ENCODE peak calls at places on chromosomes 2 and 18, in five cellular contexts. H is GM12865, T is cardiac fibroblast, R is kidney, L is fibroblast of lung. J is an unnamed sample.

GRCh38 chr2:224749136-224749535 is 33.0 kb upstream of the CCDC195 start:
- DNase-seq in H (no peak), T (peak; percentile 34), R (no peak), L (peak; percentile 8), J (no peak)

GRCh38 chr2:168722592-168722991 is 79.8 kb upstream of the NOSTRIN start:
- DNase-seq in H (no peak), T (peak; percentile 66), R (no peak), L (peak; percentile 39), J (no peak)

GRCh38 chr2:7071916-7072556 is 154.8 kb downstream of the RNF144A start:
- DNase-seq in H (no peak), T (no peak), R (no peak), L (no peak), J (no peak)

GRCh38 chr2:49807689-49808088 is 653.4 kb upstream of the FSHR start:
- DNase-seq in H (no peak), T (no peak), R (no peak), L (no peak), J (no peak)

GRCh38 chr2:120735750-120736170 is at the start of gene GLI2:
- DNase-seq in H (peak; percentile 41), T (peak; percentile 94), R (peak; percentile 92), L (peak; percentile 91), J (no peak)

GRCh38 chr2:26922638-26923466 is 47.6 kb upstream of the MAPRE3 start:
- DNase-seq in H (peak; percentile 56), T (peak; percentile 26), R (no peak), L (peak; percentile 15), J (no peak)

GRCh38 chr2:11659866-11660265 is 10.1 kb downstream of the NTSR2 start:
- DNase-seq in H (no peak), T (no peak), R (no peak), L (no peak), J (no peak)

GRCh38 chr2:3302751-3303582 is 74.7 kb downstream of the EIPR1 start:
- DNase-seq in H (no peak), T (no peak), R (peak; percentile 62), L (no peak), J (no peak)

GRCh38 chr2:676647-677055 is 555 bp downstream of the TMEM18 start:
- DNase-seq in H (peak; percentile 99), T (peak; percentile 99), R (peak; percentile 100), L (peak; percentile 98), J (peak; percentile 85)

GRCh38 chr2:71683070-71683469 is 229.7 kb downstream of the DYSF start:
- DNase-seq in H (peak; percentile 5), T (no peak), R (peak; percentile 35), L (no peak), J (no peak)

GRCh38 chr18:1846640-1847039 is 724.7 kb downstream of the METTL4 start:
- DNase-seq in H (no peak), T (peak; percentile 1), R (no peak), L (no peak), J (no peak)

GRCh38 chr2:200966770-200967169 is 3.3 kb upstream of the ORC2 start:
- DNase-seq in H (peak; percentile 70), T (peak; percentile 88), R (no peak), L (peak; percentile 81), J (peak; percentile 29)

GRCh38 chr2:135875491-135876065 is 665 bp downstream of the MCM6 start:
- DNase-seq in H (peak; percentile 77), T (peak; percentile 64), R (peak; percentile 84), L (peak; percentile 67), J (no peak)

GRCh38 chr2:21146638-21147037 is 22.9 kb downstream of the TDRD15 start:
- DNase-seq in H (no peak), T (no peak), R (no peak), L (no peak), J (no peak)

GRCh38 chr2:223841436-223842180 is 4.2 kb upstream of the AP1S3 start:
- DNase-seq in H (peak; percentile 49), T (no peak), R (no peak), L (no peak), J (no peak)

GRCh38 chr2:56248965-56249742 is 65.4 kb downstream of the CCDC85A start:
- DNase-seq in H (no peak), T (no peak), R (no peak), L (no peak), J (no peak)

GRCh38 chr2:240704651-240705050 is 13.0 kb downstream of the AQP12A start:
- DNase-seq in H (no peak), T (no peak), R (peak; percentile 66), L (no peak), J (no peak)

GRCh38 chr2:174492963-174493431 is 6.2 kb upstream of the GPR155 start:
- DNase-seq in H (peak; percentile 95), T (no peak), R (no peak), L (no peak), J (no peak)

GRCh38 chr2:177332041-177332991 is 60.3 kb upstream of the AGPS start:
- DNase-seq in H (peak; percentile 75), T (peak; percentile 91), R (no peak), L (peak; percentile 89), J (no peak)

GRCh38 chr2:584863-585823 is 92.1 kb downstream of the TMEM18 start:
- DNase-seq in H (peak; percentile 28), T (no peak), R (no peak), L (no peak), J (no peak)

GRCh38 chr2:86464654-86465053 is 23.5 kb downstream of the KDM3A start:
- DNase-seq in H (no peak), T (no peak), R (no peak), L (no peak), J (no peak)

GRCh38 chr18:36194719-36195315 is 7.5 kb downstream of the MOCOS start:
- DNase-seq in H (no peak), T (no peak), R (no peak), L (no peak), J (no peak)

GRCh38 chr18:24014986-24015896 is 687 bp downstream of the TTC39C start:
- DNase-seq in H (peak; percentile 60), T (peak; percentile 76), R (peak; percentile 82), L (peak; percentile 71), J (no peak)

GRCh38 chr2:67476808-67477790 is 80.0 kb downstream of the ETAA1 start:
- DNase-seq in H (peak; percentile 27), T (peak; percentile 78), R (no peak), L (peak; percentile 83), J (no peak)

GRCh38 chr18:32480581-32480980 is 9.9 kb upstream of the GAREM1 start:
- DNase-seq in H (no peak), T (no peak), R (no peak), L (no peak), J (no peak)

GRCh38 chr2:138716183-138716582 is 64.0 kb downstream of the NXPH2 start:
- DNase-seq in H (peak; percentile 47), T (no peak), R (no peak), L (no peak), J (no peak)

GRCh38 chr2:241547781-241548450 is 10.6 kb upstream of the BOK start:
- DNase-seq in H (no peak), T (no peak), R (peak; percentile 58), L (no peak), J (no peak)

GRCh38 chr2:19361325-19361990 is 3.0 kb upstream of the OSR1 start:
- DNase-seq in H (no peak), T (peak; percentile 44), R (peak; percentile 79), L (peak; percentile 43), J (no peak)

GRCh38 chr2:106863387-106863786 is 22.6 kb downstream of the ST6GAL2 start:
- DNase-seq in H (no peak), T (no peak), R (no peak), L (no peak), J (no peak)

GRCh38 chr18:31161757-31162418 is 768 bp downstream of the DSC1 start:
- DNase-seq in H (no peak), T (no peak), R (no peak), L (no peak), J (no peak)

DNA sequence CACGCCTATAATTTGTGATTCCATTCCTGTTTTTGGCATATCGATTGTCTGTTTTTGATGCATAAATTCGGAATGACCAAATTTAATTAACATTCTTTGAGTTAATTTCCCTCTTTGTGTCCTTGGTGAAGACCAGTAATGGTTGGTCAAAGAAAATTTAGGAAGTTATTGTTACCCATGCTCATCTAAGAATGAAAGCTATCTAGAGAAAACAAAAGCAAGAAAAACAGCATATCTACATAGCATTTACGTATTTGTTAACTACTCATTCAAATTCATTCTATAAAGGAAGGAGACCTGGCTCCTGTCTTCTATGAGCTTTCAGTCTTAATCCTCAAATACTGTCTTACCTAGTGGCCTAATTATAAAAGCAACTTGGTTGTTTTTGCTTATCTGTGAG is 59.2 kb upstream of the CHST9 start:
- DNase-seq in H (no peak), T (no peak), R (no peak), L (no peak), J (no peak)
- H3K4me3 ChIP-seq in H (no peak overlapping the region), T (no peak overlapping the region), R (no peak overlapping the region), L (no peak overlapping the region), J (no peak overlapping the region)

GRCh38 chr2:199466704-199467461 is 9.1 kb upstream of the SATB2 start:
- DNase-seq in H (no peak), T (no peak), R (no peak), L (no peak), J (no peak)
- TF ChIP-seq CTCF in H (no peak), T (no peak), R (no peak), L (no peak), J (no peak)

GRCh38 chr18:55489034-55489741 is 98.8 kb downstream of the TCF4 start:
- DNase-seq in H (peak; percentile 56), T (no peak), R (no peak), L (no peak), J (no peak)

GRCh38 chr18:55487997-55488396 is 100.0 kb downstream of the TCF4 start:
- DNase-seq in H (no peak), T (no peak), R (no peak), L (no peak), J (no peak)

GRCh38 chr18:55489742-55490055 is 98.3 kb downstream of the TCF4 start:
- DNase-seq in H (peak; percentile 84), T (no peak), R (no peak), L (peak; percentile 42), J (no peak)

GRCh38 chr18:55486936-55487335 is 101.1 kb downstream of the TCF4 start:
- DNase-seq in H (no peak), T (no peak), R (no peak), L (no peak), J (no peak)

DNA sequence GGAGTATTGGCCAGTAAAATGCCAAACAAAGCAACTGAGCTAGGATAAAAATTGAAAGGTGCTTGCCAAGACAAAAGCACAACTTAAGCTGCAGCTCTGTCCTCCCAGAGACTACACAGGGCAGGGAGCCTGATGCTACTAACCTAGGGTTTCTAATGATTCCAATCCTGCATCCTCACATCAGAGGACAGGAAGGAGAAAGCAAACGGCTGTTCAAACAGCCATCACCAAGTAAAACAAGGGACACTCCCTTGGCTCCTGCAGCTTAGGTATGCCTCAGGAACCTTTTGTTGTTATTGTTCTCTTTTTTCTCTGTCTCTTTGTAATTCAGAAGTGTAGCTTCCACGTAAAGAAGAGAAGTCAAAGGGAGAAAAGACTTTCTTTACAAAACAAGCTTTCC is 99.5 kb downstream of the TCF4 start:
- DNase-seq in H (no peak), T (no peak), R (no peak), L (no peak), J (no peak)
- H3K4me3 ChIP-seq in H (no peak overlapping the region), T (no peak overlapping the region), R (no peak overlapping the region), L (no peak overlapping the region), J (no peak overlapping the region)

DNA sequence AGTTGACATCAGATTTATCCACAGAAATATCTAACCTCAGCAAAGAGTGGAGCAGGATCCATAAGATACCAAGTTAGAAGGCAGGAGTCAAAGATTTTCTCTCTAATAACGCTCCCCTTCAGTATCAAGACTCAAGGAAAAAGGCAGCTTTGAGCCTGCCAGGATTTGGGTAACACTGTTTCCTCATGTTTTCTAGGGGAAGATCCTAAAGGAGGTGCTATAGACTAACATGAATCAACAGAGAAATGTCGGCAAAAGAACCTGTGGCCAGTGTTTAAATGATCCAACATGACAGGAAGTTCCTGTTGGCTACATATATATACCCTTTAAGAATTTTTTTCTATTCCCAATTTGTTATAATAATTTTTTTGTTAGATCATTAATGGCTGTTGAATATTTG is 402.3 kb downstream of the TGIF1 start:
- DNase-seq in H (no peak), T (no peak), R (no peak), L (no peak), J (no peak)
- TF ChIP-seq CTCF in H (no peak), T (no peak), R (no peak), L (no peak), J (no peak)

J was measured in AG04449.